ENCODE peak calls at places on chromosomes 16 and 17, in seven cellular contexts. C is ovary; T is endodermal cell; R is psoas muscle; B is left lung; L is effector memory CD4-positive, alpha-beta T cell; P is SK-N-SH. H is an unnamed sample.

GRCh38 chr17:62775876-62776275 is 32.2 kb downstream of the MARCHF10 start:
- DNase-seq in C (no peak), T (no peak), R (no peak), B (no peak), L (no peak), P (no peak), H (no peak)

GRCh38 chr17:3695129-3695722 is 729 bp downstream of the P2RX5 start:
- DNase-seq in C (no peak), T (peak), R (peak), B (no peak), L (no peak), P (peak), H (peak)

GRCh38 chr17:48439473-48439872 is 9.5 kb upstream of the SKAP1 start:
- DNase-seq in C (no peak), T (no peak), R (no peak), B (no peak), L (peak), P (no peak), H (no peak)

GRCh38 chr17:8123695-8124349 is at the start of gene HES7:
- DNase-seq in C (peak), T (peak), R (peak), B (peak), L (no peak), P (peak), H (no peak)

GRCh38 chr17:40534431-40535189 is 30.7 kb downstream of the CCR7 start:
- DNase-seq in C (peak), T (peak), R (no peak), B (no peak), L (no peak), P (no peak), H (no peak)

GRCh38 chr17:20256144-20256543 is 211.2 kb downstream of the LGALS9B start:
- DNase-seq in C (no peak), T (no peak), R (no peak), B (no peak), L (no peak), P (no peak), H (no peak)

GRCh38 chr16:12215302-12216105 is 239.0 kb downstream of the SNX29 start:
- DNase-seq in C (no peak), T (peak), R (no peak), B (no peak), L (no peak), P (peak), H (no peak)

GRCh38 chr17:31216053-31216751 is 80.8 kb downstream of the OMG start:
- DNase-seq in C (no peak), T (no peak), R (no peak), B (no peak), L (no peak), P (peak), H (no peak)

GRCh38 chr16:86075488-86075785 is 176.5 kb downstream of the IRF8 start:
- DNase-seq in C (no peak), T (peak), R (no peak), B (no peak), L (no peak), P (no peak), H (no peak)

GRCh38 chr17:16314189-16314588 is 39.1 kb downstream of the CENPV start:
- DNase-seq in C (no peak), T (no peak), R (no peak), B (no peak), L (no peak), P (no peak), H (no peak)

GRCh38 chr17:6756425-6757012 is 673 bp downstream of the XAF1 start:
- DNase-seq in C (peak), T (no peak), R (no peak), B (peak), L (no peak), P (no peak), H (no peak)

GRCh38 chr17:64401244-64401860 is 10.7 kb upstream of the PECAM1 start:
- DNase-seq in C (peak), T (no peak), R (no peak), B (no peak), L (no peak), P (no peak), H (no peak)

GRCh38 chr16:29808219-29808900 is 2.0 kb downstream of the MAZ start:
- DNase-seq in C (peak), T (no peak), R (peak), B (no peak), L (no peak), P (no peak), H (peak)

GRCh38 chr16:27113341-27113841 is 46.7 kb downstream of the C16orf82 start:
- DNase-seq in C (no peak), T (no peak), R (no peak), B (no peak), L (no peak), P (no peak), H (no peak)

GRCh38 chr17:1617620-1618174 is 10.9 kb downstream of the SLC43A2 start:
- DNase-seq in C (peak), T (no peak), R (no peak), B (no peak), L (no peak), P (no peak), H (no peak)

GRCh38 chr17:45782889-45783592 is 1.1 kb upstream of the CRHR1 start:
- DNase-seq in C (no peak), T (peak), R (peak), B (peak), L (no peak), P (peak), H (no peak)

GRCh38 chr16:4882633-4883285 is 35.5 kb downstream of the UBN1 start:
- DNase-seq in C (no peak), T (no peak), R (peak), B (no peak), L (no peak), P (peak), H (peak)

GRCh38 chr16:85956426-85956825 is 57.5 kb downstream of the IRF8 start:
- DNase-seq in C (no peak), T (no peak), R (no peak), B (no peak), L (no peak), P (no peak), H (no peak)

GRCh38 chr17:43482103-43483012 is 1.4 kb upstream of the DHX8 start:
- DNase-seq in C (peak), T (peak), R (no peak), B (no peak), L (no peak), P (no peak), H (no peak)

GRCh38 chr17:17576772-17577234 is 14.7 kb downstream of the PEMT start:
- DNase-seq in C (no peak), T (no peak), R (no peak), B (no peak), L (no peak), P (no peak), H (no peak)

GRCh38 chr17:28746611-28747045 is 2.8 kb downstream of the TRAF4 start:
- DNase-seq in C (peak), T (peak), R (peak), B (peak), L (no peak), P (no peak), H (peak)

GRCh38 chr17:44972953-44973352 is 4.8 kb upstream of the C1QL1 start:
- DNase-seq in C (no peak), T (no peak), R (no peak), B (no peak), L (no peak), P (no peak), H (no peak)

GRCh38 chr16:90046122-90046970 is 27.1 kb upstream of the DBNDD1 start:
- DNase-seq in C (no peak), T (peak), R (peak), B (no peak), L (no peak), P (peak), H (no peak)

GRCh38 chr16:84795338-84796053 is 24.3 kb upstream of the CRISPLD2 start:
- DNase-seq in C (peak), T (no peak), R (peak), B (peak), L (no peak), P (no peak), H (peak)

GRCh38 chr17:47816947-47817346 is 4.6 kb downstream of the OSBPL7 start:
- DNase-seq in C (peak), T (no peak), R (no peak), B (no peak), L (no peak), P (no peak), H (no peak)

GRCh38 chr17:16342979-16343378 is 10.3 kb downstream of the CENPV start:
- DNase-seq in C (no peak), T (no peak), R (peak), B (no peak), L (no peak), P (no peak), H (peak)

GRCh38 chr17:35799942-35800341 is 4.5 kb upstream of the MMP28 start:
- DNase-seq in C (peak), T (no peak), R (peak), B (no peak), L (no peak), P (peak), H (no peak)

GRCh38 chr16:1209081-1209480 is 16.0 kb downstream of the TPSG1 start:
- DNase-seq in C (no peak), T (no peak), R (no peak), B (no peak), L (no peak), P (no peak), H (no peak)

GRCh38 chr17:1414634-1415033 is 14.6 kb upstream of the YWHAE start:
- DNase-seq in C (no peak), T (no peak), R (peak), B (no peak), L (no peak), P (no peak), H (peak)

GRCh38 chr16:24054649-24055560 is 201.2 kb upstream of the CACNG3 start:
- DNase-seq in C (no peak), T (peak), R (no peak), B (no peak), L (no peak), P (no peak), H (no peak)

GRCh38 chr17:45221081-45221996 is at the start of gene FMNL1:
- DNase-seq in C (no peak), T (peak), R (peak), B (peak), L (peak), P (peak), H (no peak)

GRCh38 chr17:42744283-42744805 is 496 bp downstream of the EZH1 start:
- DNase-seq in C (peak), T (no peak), R (peak), B (peak), L (peak), P (no peak), H (peak)

GRCh38 chr17:1323336-1323735 is 43.9 kb downstream of the TRARG1 start:
- DNase-seq in C (peak), T (peak), R (no peak), B (peak), L (no peak), P (no peak), H (no peak)

GRCh38 chr16:54178491-54178976 is 108.1 kb downstream of the IRX3 start:
- DNase-seq in C (no peak), T (no peak), R (no peak), B (no peak), L (no peak), P (peak), H (no peak)

GRCh38 chr17:27530791-27531391 is 74.6 kb downstream of the KSR1 start:
- DNase-seq in C (no peak), T (no peak), R (no peak), B (peak), L (no peak), P (no peak), H (no peak)

GRCh38 chr17:62761884-62762283 is 46.2 kb downstream of the MARCHF10 start:
- DNase-seq in C (no peak), T (peak), R (no peak), B (no peak), L (no peak), P (no peak), H (no peak)

GRCh38 chr17:81608605-81609004 is 28.3 kb downstream of the NPLOC4 start:
- DNase-seq in C (no peak), T (no peak), R (no peak), B (no peak), L (no peak), P (no peak), H (no peak)

GRCh38 chr17:81612172-81612571 is 24.7 kb downstream of the NPLOC4 start:
- DNase-seq in C (no peak), T (no peak), R (no peak), B (no peak), L (no peak), P (no peak), H (no peak)

GRCh38 chr17:81608082-81608481 is 28.8 kb downstream of the NPLOC4 start:
- DNase-seq in C (no peak), T (no peak), R (no peak), B (no peak), L (no peak), P (no peak), H (no peak)

GRCh38 chr17:81607431-81607830 is 29.5 kb downstream of the NPLOC4 start:
- DNase-seq in C (no peak), T (no peak), R (no peak), B (no peak), L (no peak), P (no peak), H (no peak)

DNA sequence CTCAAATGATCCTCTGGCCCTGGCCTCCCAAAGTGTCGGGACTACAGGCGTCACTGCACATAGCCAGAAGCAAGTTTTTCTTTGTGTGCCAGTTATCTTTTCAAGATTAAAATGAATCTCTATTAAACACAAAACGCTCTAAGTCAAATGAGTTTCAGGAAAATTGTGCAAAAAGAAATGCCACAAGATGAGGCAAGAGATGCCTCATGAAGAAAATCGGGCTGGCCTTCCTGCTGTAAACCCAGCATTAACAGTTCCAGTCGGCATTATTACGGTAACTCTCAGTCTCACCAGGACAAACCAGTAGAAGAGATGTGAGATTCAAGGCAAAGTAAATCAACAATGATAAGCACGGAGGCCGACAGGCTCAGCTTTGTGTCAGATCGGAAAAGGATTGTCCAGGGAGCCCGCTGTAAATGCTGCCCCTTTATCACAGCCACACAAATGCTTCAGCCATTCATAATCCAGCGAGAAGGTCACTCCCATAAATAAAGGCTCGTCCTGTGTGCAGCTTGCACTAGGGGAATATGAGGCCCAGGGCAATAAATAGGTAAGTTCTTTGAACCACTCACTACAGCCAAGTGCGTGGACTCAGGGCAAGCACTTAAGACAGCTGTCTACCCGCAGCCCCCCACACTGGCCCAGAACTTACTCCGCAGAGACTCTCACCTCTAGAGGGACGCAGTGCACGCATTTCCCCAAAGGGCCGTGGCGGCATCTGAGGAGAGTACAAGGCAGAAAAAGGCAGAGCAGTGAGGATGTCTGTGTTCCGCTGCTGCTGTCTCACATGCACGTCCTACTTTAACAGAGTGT is 27.2 kb downstream of the NPLOC4 start:
- DNase-seq in C (no peak), T (peak), R (no peak), B (no peak), L (no peak), P (no peak), H (no peak)
- H3K27ac ChIP-seq in C (no peak), T (no peak), R (no peak), B (peak), L (no peak), P (no peak), H (peak)

GRCh38 chr17:82240506-82241182 is 11.8 kb downstream of the SLC16A3 start:
- DNase-seq in C (peak), T (peak), R (peak), B (peak), L (no peak), P (no peak), H (no peak)
- H3K27ac ChIP-seq in C (peak), T (peak), R (peak), B (peak), L (peak), P (peak), H (peak)

DNA sequence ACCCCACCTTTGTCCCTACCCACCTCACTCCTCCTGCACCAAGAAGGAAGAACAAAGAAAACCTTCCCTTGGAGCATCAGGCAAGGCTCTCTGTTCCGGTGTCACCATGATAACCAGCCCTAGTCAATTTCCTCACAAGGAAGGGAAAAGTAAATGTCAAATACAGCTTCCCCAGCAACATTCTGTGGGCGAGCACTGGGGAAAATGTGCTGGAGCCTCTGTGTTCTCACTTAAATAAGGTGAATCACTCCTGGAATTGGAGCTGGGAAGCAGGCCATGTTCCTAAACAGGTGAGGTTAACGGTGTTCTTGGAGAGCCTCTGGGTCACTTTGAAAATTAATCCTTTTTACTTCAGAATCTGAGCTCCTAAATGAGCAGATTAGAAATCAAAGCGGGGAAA is 427.9 kb upstream of the ERCC4 start:
- DNase-seq in C (no peak), T (no peak), R (no peak), B (no peak), L (no peak), P (no peak), H (no peak)
- H3K27ac ChIP-seq in C (no peak), T (no peak), R (no peak), B (no peak), L (no peak), P (no peak), H (no peak)

DNA sequence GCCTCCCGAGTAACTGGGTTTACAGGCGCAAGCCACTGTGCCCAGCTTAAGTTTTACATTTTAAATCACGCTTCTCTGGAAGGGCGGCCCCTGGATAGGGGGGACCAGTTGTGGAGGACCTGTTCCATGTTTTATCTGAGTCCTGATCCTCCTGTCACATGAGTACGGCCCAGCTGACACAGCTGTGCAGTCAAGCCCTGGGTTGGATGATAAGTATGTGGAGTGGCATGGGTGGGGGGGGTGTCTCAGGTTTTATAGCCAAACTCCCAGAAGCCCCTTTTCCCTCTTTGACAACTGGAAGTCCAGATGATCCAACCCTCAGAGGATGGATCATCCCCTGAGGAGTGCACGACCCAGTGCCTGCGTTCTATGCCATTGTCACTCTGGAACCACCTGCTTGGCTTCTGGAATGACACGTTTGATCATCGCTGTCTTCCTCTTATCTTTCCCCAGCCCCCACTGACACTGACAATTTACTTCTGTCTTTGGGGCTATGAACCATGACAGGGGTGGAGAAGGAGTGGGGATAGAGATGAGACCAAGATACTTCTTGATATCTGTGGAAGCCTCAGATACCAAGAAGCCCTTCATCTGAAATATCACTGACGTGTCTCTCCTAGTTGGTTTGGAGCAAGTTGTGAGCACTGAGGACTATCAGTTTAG is 191.2 kb downstream of the MSI2 start:
- DNase-seq in C (no peak), T (no peak), R (no peak), B (peak), L (no peak), P (no peak), H (no peak)
- H3K27ac ChIP-seq in C (no peak), T (no peak), R (no peak), B (no peak), L (no peak), P (no peak), H (no peak)